ENCODE peak calls at places on chromosomes 6 and 20, in four cellular contexts. X, O, F and U are unnamed samples.

GRCh38 chr6:168884646-168885086 is 369.0 kb downstream of the THBS2 start:
- DNase-seq in X (peak; percentile 79), O (peak; percentile 75), F (peak; percentile 68), U (peak; percentile 80)

GRCh38 chr20:53413188-53413631 is 180.4 kb downstream of the ZNF217 start:
- DNase-seq in X (no peak), O (no peak), F (peak; percentile 13), U (peak; percentile 17)

GRCh38 chr6:28802417-28803336 is 121.1 kb downstream of the TRIM27 start:
- DNase-seq in X (no peak), O (no peak), F (no peak), U (no peak)

GRCh38 chr6:70520575-70520974 is 46.2 kb upstream of the SDHAF4 start:
- DNase-seq in X (no peak), O (no peak), F (no peak), U (no peak)

GRCh38 chr20:10430000-10430466 is 4.0 kb downstream of the MKKS start:
- DNase-seq in X (no peak), O (no peak), F (no peak), U (no peak)

GRCh38 chr6:43949451-43950110 is 177.7 kb downstream of the MRPL14 start:
- DNase-seq in X (no peak), O (no peak), F (no peak), U (no peak)

GRCh38 chr6:83702077-83702476 is 6.8 kb downstream of the SNAP91 start:
- DNase-seq in X (no peak), O (no peak), F (no peak), U (no peak)

GRCh38 chr20:11108102-11108842 is 434.5 kb upstream of the JAG1 start:
- DNase-seq in X (no peak), O (peak; percentile 26), F (no peak), U (peak; percentile 15)

GRCh38 chr6:33417127-33417902 is 592 bp downstream of the CUTA start:
- DNase-seq in X (no peak), O (no peak), F (no peak), U (no peak)

GRCh38 chr6:112298021-112298745 is 43.8 kb upstream of the LAMA4 start:
- DNase-seq in X (no peak), O (no peak), F (no peak), U (no peak)

GRCh38 chr6:86936834-86937218 is 502 bp upstream of the HTR1E start:
- DNase-seq in X (no peak), O (no peak), F (no peak), U (peak; percentile 6)

GRCh38 chr6:166151798-166152197 is 15.9 kb downstream of the TBXT start:
- DNase-seq in X (no peak), O (no peak), F (no peak), U (no peak)

GRCh38 chr6:135812085-135812526 is 39.4 kb upstream of the PDE7B start:
- DNase-seq in X (peak; percentile 72), O (peak; percentile 26), F (peak; percentile 43), U (peak; percentile 12)

GRCh38 chr6:3759656-3760245 is 8.2 kb upstream of the PXDC1 start:
- DNase-seq in X (no peak), O (no peak), F (no peak), U (no peak)

GRCh38 chr6:155418017-155418749 is 37.5 kb downstream of the NOX3 start:
- DNase-seq in X (peak; percentile 72), O (no peak), F (peak; percentile 17), U (peak; percentile 48)

GRCh38 chr6:42199106-42199981 is 4.6 kb upstream of the GUCA1B start:
- DNase-seq in X (no peak), O (no peak), F (no peak), U (peak; percentile 16)

GRCh38 chr6:136549359-136550044 is 720 bp downstream of the MAP7 start:
- DNase-seq in X (no peak), O (no peak), F (peak; percentile 14), U (no peak)

GRCh38 chr20:45944151-45944964 is 9.9 kb downstream of the PCIF1 start:
- DNase-seq in X (no peak), O (no peak), F (no peak), U (no peak)

GRCh38 chr6:7129784-7130569 is 22.2 kb downstream of the RREB1 start:
- DNase-seq in X (peak; percentile 76), O (no peak), F (no peak), U (no peak)

GRCh38 chr6:21426841-21427490 is 166.6 kb upstream of the SOX4 start:
- DNase-seq in X (no peak), O (no peak), F (no peak), U (no peak)

GRCh38 chr20:4457566-4458543 is 263.9 kb upstream of the PRND start:
- DNase-seq in X (no peak), O (peak; percentile 23), F (no peak), U (no peak)

GRCh38 chr6:47551670-47552069 is 74.1 kb downstream of the CD2AP start:
- DNase-seq in X (no peak), O (no peak), F (no peak), U (no peak)

GRCh38 chr20:58721951-58722371 is 29.4 kb downstream of the NPEPL1 start:
- DNase-seq in X (peak; percentile 71), O (peak; percentile 13), F (peak; percentile 9), U (no peak)

GRCh38 chr6:103838457-103838856 is 1021.3 kb downstream of the HACE1 start:
- DNase-seq in X (no peak), O (no peak), F (no peak), U (no peak)

GRCh38 chr6:43924222-43924702 is 154.3 kb downstream of the VEGFA start:
- DNase-seq in X (peak; percentile 63), O (peak; percentile 14), F (peak; percentile 56), U (no peak)

GRCh38 chr6:28980137-28980796 is 24.8 kb downstream of the ZNF311 start:
- DNase-seq in X (no peak), O (no peak), F (no peak), U (no peak)

GRCh38 chr6:36443498-36443844 is 671 bp downstream of the KCTD20 start:
- DNase-seq in X (no peak), O (no peak), F (no peak), U (no peak)

GRCh38 chr20:53948383-53949318 is 121.7 kb downstream of the BCAS1 start:
- DNase-seq in X (no peak), O (no peak), F (no peak), U (no peak)

GRCh38 chr20:11769825-11770224 is 147.9 kb upstream of the BTBD3 start:
- DNase-seq in X (no peak), O (no peak), F (no peak), U (no peak)

GRCh38 chr6:17039266-17039665 is 62.6 kb upstream of the STMND1 start:
- DNase-seq in X (no peak), O (no peak), F (no peak), U (no peak)